ENCODE peak calls at places on chromosomes 7 and 10, in five cellular contexts. One of them, this sample, is unnamed.

GRCh38 chr10:129760416-129760815 is 203.7 kb downstream of the EBF3 start:
- DNase-seq in SK-N-SH: no peak
- DNase-seq in GM12878: no peak
- DNase-seq in GM12891: no peak
- DNase-seq in H1: no peak
- DNase-seq in this sample: no peak

GRCh38 chr10:80464557-80465466 is 10.7 kb downstream of the TSPAN14 start:
- DNase-seq in SK-N-SH: peak
- DNase-seq in H1: peak
- DNase-seq in GM12891: no peak
- DNase-seq in GM12878: no peak
- DNase-seq in this sample: no peak

GRCh38 chr10:48470115-48470892 is 134.6 kb downstream of the ARHGAP22 start:
- DNase-seq in GM12878: no peak
- DNase-seq in SK-N-SH: peak
- DNase-seq in GM12891: no peak
- DNase-seq in H1: no peak
- DNase-seq in this sample: no peak

GRCh38 chr10:107232013-107232412 is 67.5 kb upstream of the SORCS1 start:
- DNase-seq in GM12878: no peak
- DNase-seq in H1: no peak
- DNase-seq in GM12891: no peak
- DNase-seq in SK-N-SH: no peak
- DNase-seq in this sample: no peak

GRCh38 chr7:78450754-78451153 is 652.2 kb downstream of the PHTF2 start:
- DNase-seq in H1: no peak
- DNase-seq in SK-N-SH: no peak
- DNase-seq in GM12891: no peak
- DNase-seq in GM12878: no peak
- DNase-seq in this sample: no peak

GRCh38 chr7:116955801-116956514 is 2.7 kb downstream of the ST7 start:
- DNase-seq in H1: no peak
- DNase-seq in GM12878: peak
- DNase-seq in SK-N-SH: no peak
- DNase-seq in GM12891: no peak
- DNase-seq in this sample: no peak

GRCh38 chr7:3200504-3200903 is 100.5 kb upstream of the SDK1 start:
- DNase-seq in H1: peak
- DNase-seq in GM12878: no peak
- DNase-seq in GM12891: peak
- DNase-seq in SK-N-SH: peak
- DNase-seq in this sample: no peak

GRCh38 chr10:44006826-44007225 is 358.1 kb upstream of the ZNF32 start:
- DNase-seq in GM12891: no peak
- DNase-seq in GM12878: no peak
- DNase-seq in SK-N-SH: no peak
- DNase-seq in H1: no peak
- DNase-seq in this sample: no peak

GRCh38 chr7:96996111-96996936 is 9.0 kb upstream of the DLX6 start:
- DNase-seq in H1: no peak
- DNase-seq in GM12878: no peak
- DNase-seq in GM12891: no peak
- DNase-seq in SK-N-SH: no peak
- DNase-seq in this sample: no peak

GRCh38 chr10:44033008-44033407 is 351.9 kb downstream of the CXCL12 start:
- DNase-seq in SK-N-SH: no peak
- DNase-seq in GM12891: no peak
- DNase-seq in H1: no peak
- DNase-seq in GM12878: no peak
- DNase-seq in this sample: no peak

GRCh38 chr10:13990918-13991317 is 339.8 kb downstream of the FRMD4A start:
- DNase-seq in H1: no peak
- DNase-seq in GM12878: no peak
- DNase-seq in GM12891: no peak
- DNase-seq in SK-N-SH: no peak
- DNase-seq in this sample: no peak

GRCh38 chr7:99558306-99559275 is at the start of gene ZNF655:
- DNase-seq in H1: no peak
- DNase-seq in SK-N-SH: peak
- DNase-seq in GM12891: peak
- DNase-seq in GM12878: peak
- DNase-seq in this sample: peak

GRCh38 chr7:120805636-120806388 is 52.1 kb downstream of the TSPAN12 start:
- DNase-seq in GM12878: peak
- DNase-seq in H1: peak
- DNase-seq in GM12891: peak
- DNase-seq in SK-N-SH: peak
- DNase-seq in this sample: no peak

GRCh38 chr7:725223-726005 is 1.1 kb upstream of the DNAAF5 start:
- DNase-seq in H1: no peak
- DNase-seq in SK-N-SH: no peak
- DNase-seq in GM12891: no peak
- DNase-seq in GM12878: no peak
- DNase-seq in this sample: no peak

GRCh38 chr10:80108576-80109239 is 23.8 kb upstream of the PLAC9 start:
- DNase-seq in H1: no peak
- DNase-seq in SK-N-SH: no peak
- DNase-seq in GM12878: no peak
- DNase-seq in GM12891: no peak
- DNase-seq in this sample: no peak

GRCh38 chr10:75773139-75773801 is 341.8 kb downstream of the LRMDA start:
- DNase-seq in GM12878: no peak
- DNase-seq in H1: no peak
- DNase-seq in GM12891: no peak
- DNase-seq in SK-N-SH: no peak
- DNase-seq in this sample: no peak

GRCh38 chr7:99089914-99090629 is 53.8 kb downstream of the SMURF1 start:
- DNase-seq in GM12891: no peak
- DNase-seq in GM12878: no peak
- DNase-seq in H1: no peak
- DNase-seq in SK-N-SH: no peak
- DNase-seq in this sample: no peak

GRCh38 chr10:29370092-29370611 is 81.3 kb downstream of the LYZL1 start:
- DNase-seq in SK-N-SH: no peak
- DNase-seq in GM12878: no peak
- DNase-seq in H1: no peak
- DNase-seq in GM12891: no peak
- DNase-seq in this sample: no peak

GRCh38 chr7:5452937-5453540 is 29.4 kb upstream of the TNRC18 start:
- DNase-seq in GM12878: no peak
- DNase-seq in H1: no peak
- DNase-seq in SK-N-SH: peak
- DNase-seq in GM12891: no peak
- DNase-seq in this sample: no peak
- TF ChIP-seq TAF1 in GM12878: no peak
- TF ChIP-seq TAF1 in H1: no peak
- TF ChIP-seq TAF1 in SK-N-SH: no peak
- TF ChIP-seq TAF1 in GM12891: no peak
- TF ChIP-seq TAF1 in this sample: no peak

GRCh38 chr10:50392966-50393718 is 141.8 kb upstream of the ASAH2 start:
- DNase-seq in SK-N-SH: no peak
- DNase-seq in GM12878: no peak
- DNase-seq in H1: no peak
- DNase-seq in GM12891: no peak
- DNase-seq in this sample: no peak
- TF ChIP-seq TAF1 in SK-N-SH: no peak
- TF ChIP-seq TAF1 in GM12878: no peak
- TF ChIP-seq TAF1 in H1: no peak
- TF ChIP-seq TAF1 in GM12891: no peak
- TF ChIP-seq TAF1 in this sample: no peak

GRCh38 chr7:93894966-93895650 is 4.6 kb upstream of the TFPI2 start:
- DNase-seq in GM12891: no peak
- DNase-seq in H1: no peak
- DNase-seq in SK-N-SH: no peak
- DNase-seq in GM12878: no peak
- DNase-seq in this sample: no peak
- TF ChIP-seq TAF1 in GM12891: no peak
- TF ChIP-seq TAF1 in H1: no peak
- TF ChIP-seq TAF1 in SK-N-SH: no peak
- TF ChIP-seq TAF1 in GM12878: no peak
- TF ChIP-seq TAF1 in this sample: no peak

GRCh38 chr10:132578287-132578951 is 40.8 kb downstream of the INPP5A start:
- DNase-seq in SK-N-SH: no peak
- DNase-seq in GM12891: no peak
- DNase-seq in H1: no peak
- DNase-seq in GM12878: no peak
- DNase-seq in this sample: no peak

GRCh38 chr10:132580157-132580556 is 42.6 kb downstream of the INPP5A start:
- DNase-seq in GM12891: no peak
- DNase-seq in GM12878: no peak
- DNase-seq in H1: no peak
- DNase-seq in SK-N-SH: no peak
- DNase-seq in this sample: no peak

GRCh38 chr10:132580617-132581016 is 43.0 kb downstream of the INPP5A start:
- DNase-seq in H1: no peak
- DNase-seq in SK-N-SH: no peak
- DNase-seq in GM12891: no peak
- DNase-seq in GM12878: no peak
- DNase-seq in this sample: no peak

GRCh38 chr10:132577350-132578005 is 39.9 kb downstream of the INPP5A start:
- DNase-seq in SK-N-SH: peak
- DNase-seq in H1: no peak
- DNase-seq in GM12891: no peak
- DNase-seq in GM12878: no peak
- DNase-seq in this sample: no peak

GRCh38 chr10:132579027-132579859 is 41.7 kb downstream of the INPP5A start:
- DNase-seq in SK-N-SH: no peak
- DNase-seq in H1: no peak
- DNase-seq in GM12891: no peak
- DNase-seq in GM12878: no peak
- DNase-seq in this sample: no peak
- TF ChIP-seq TAF1 in SK-N-SH: no peak
- TF ChIP-seq TAF1 in H1: no peak
- TF ChIP-seq TAF1 in GM12891: no peak
- TF ChIP-seq TAF1 in GM12878: no peak
- TF ChIP-seq TAF1 in this sample: no peak

DNA sequence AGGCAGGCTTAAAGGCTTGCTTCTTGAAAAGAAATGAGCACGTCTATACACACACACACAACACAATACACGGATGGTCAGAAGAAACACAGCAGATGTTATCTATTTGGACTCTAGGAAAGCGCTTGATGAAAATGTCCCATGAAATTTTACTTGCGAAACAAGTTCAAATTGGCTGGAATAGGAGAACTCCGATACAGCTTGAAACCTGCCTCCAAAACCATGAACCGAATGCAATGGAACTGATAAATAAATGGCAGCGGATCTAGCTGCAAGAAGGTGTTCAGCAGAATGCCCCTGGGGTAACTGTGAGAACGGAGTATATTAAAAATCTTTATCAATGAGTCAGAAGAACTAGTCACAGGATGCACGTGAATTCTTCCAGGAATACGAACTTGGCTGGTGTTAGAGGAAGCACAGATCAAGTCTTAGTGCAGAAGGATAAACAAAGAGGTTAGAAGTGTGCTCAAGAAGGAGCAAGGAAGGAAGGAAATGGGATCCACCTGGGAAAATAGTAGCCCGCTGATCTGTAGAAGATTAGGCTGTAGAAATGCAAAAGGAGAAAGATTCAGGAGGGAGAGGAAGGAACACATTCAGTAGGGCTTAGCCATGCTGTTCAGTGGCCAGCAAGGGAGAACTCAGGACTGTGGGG is 142.0 kb upstream of the PRKCQ start:
- DNase-seq in GM12891: no peak
- DNase-seq in SK-N-SH: no peak
- DNase-seq in GM12878: no peak
- DNase-seq in H1: no peak
- DNase-seq in this sample: no peak
- TF ChIP-seq TAF1 in GM12891: no peak
- TF ChIP-seq TAF1 in SK-N-SH: no peak
- TF ChIP-seq TAF1 in GM12878: no peak
- TF ChIP-seq TAF1 in H1: no peak
- TF ChIP-seq TAF1 in this sample: no peak

GRCh38 chr10:96275685-96276418 is 4.5 kb upstream of the BLNK start:
- DNase-seq in GM12878: no peak
- DNase-seq in SK-N-SH: no peak
- DNase-seq in GM12891: no peak
- DNase-seq in H1: no peak
- DNase-seq in this sample: no peak
- TF ChIP-seq TAF1 in GM12878: no peak
- TF ChIP-seq TAF1 in SK-N-SH: no peak
- TF ChIP-seq TAF1 in GM12891: no peak
- TF ChIP-seq TAF1 in H1: no peak
- TF ChIP-seq TAF1 in this sample: no peak

GRCh38 chr10:62618576-62619408 is 185.7 kb upstream of the ADO start:
- DNase-seq in SK-N-SH: no peak
- DNase-seq in GM12878: no peak
- DNase-seq in GM12891: no peak
- DNase-seq in H1: no peak
- DNase-seq in this sample: peak

GRCh38 chr10:62619409-62619730 is 185.2 kb upstream of the ADO start:
- DNase-seq in GM12891: no peak
- DNase-seq in SK-N-SH: no peak
- DNase-seq in GM12878: no peak
- DNase-seq in H1: no peak
- DNase-seq in this sample: no peak

GRCh38 chr10:62616885-62617635 is 187.5 kb upstream of the ADO start:
- DNase-seq in GM12891: no peak
- DNase-seq in GM12878: no peak
- DNase-seq in H1: no peak
- DNase-seq in SK-N-SH: no peak
- DNase-seq in this sample: no peak

GRCh38 chr10:62620491-62620890 is 184.0 kb upstream of the ADO start:
- DNase-seq in H1: no peak
- DNase-seq in GM12891: no peak
- DNase-seq in GM12878: no peak
- DNase-seq in SK-N-SH: no peak
- DNase-seq in this sample: no peak

GRCh38 chr10:62617702-62618451 is 186.6 kb upstream of the ADO start:
- DNase-seq in GM12891: no peak
- DNase-seq in GM12878: no peak
- DNase-seq in SK-N-SH: no peak
- DNase-seq in H1: no peak
- DNase-seq in this sample: no peak
- TF ChIP-seq TAF1 in GM12891: no peak
- TF ChIP-seq TAF1 in GM12878: no peak
- TF ChIP-seq TAF1 in SK-N-SH: no peak
- TF ChIP-seq TAF1 in H1: no peak
- TF ChIP-seq TAF1 in this sample: no peak

DNA sequence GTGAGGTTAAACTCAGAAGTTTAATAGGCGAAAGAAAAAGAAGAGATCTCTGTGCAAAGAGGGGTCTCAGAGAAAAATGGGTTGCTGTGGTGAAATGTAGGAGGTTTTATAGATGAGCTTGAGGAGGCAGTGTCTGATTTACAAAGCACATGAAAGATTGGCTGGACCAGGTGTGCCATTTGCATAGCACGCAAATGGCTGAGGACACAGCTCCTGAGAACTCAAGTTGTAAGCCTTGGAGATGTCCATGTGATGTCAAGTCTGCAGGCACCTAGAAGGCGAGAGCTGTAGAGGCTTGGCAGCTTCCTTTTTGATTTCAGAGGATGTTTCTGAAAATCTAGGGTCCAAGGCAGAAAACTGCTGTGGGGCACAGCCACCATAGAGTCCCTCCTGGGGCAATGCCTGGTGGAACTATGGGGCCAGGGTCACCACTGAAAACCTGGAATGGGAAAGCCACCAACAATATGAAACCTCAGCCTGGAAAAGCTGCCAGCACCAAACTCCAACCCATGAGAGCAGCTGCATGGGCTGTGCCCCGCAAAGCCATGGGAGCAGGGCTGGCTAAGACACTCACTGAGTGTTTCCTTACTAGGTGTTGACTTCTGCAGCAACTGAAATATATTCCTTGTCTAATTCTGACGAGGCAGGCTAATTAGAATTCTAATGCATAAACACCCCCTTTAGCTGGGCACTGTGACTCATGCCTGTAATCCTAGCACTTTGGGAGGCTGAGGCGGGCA is 96.9 kb upstream of the TNS3 start:
- DNase-seq in GM12878: no peak
- DNase-seq in GM12891: no peak
- DNase-seq in SK-N-SH: no peak
- DNase-seq in H1: no peak
- DNase-seq in this sample: no peak
- TF ChIP-seq TAF1 in GM12878: no peak
- TF ChIP-seq TAF1 in GM12891: no peak
- TF ChIP-seq TAF1 in SK-N-SH: no peak
- TF ChIP-seq TAF1 in H1: no peak
- TF ChIP-seq TAF1 in this sample: no peak